ENCODE peak calls at places on chromosome 11, in four cellular contexts. Q is A549, P is K562, X is HepG2. T is an unnamed sample.

GRCh38 chr11:80702264-80702663 is 1261.4 kb upstream of the TENM4 start:
- DNase-seq in Q (no peak), P (no peak), X (no peak), T (no peak)

GRCh38 chr11:105344938-105345337 is 205.4 kb upstream of the CARD18 start:
- DNase-seq in Q (no peak), P (no peak), X (no peak), T (peak; percentile 10)

GRCh38 chr11:6604081-6604626 is 580 bp downstream of the ILK start:
- DNase-seq in Q (peak; percentile 37), P (peak; percentile 29), X (peak; percentile 64), T (peak; percentile 79)

GRCh38 chr11:113103932-113104331 is 142.7 kb downstream of the NCAM1 start:
- DNase-seq in Q (no peak), P (no peak), X (no peak), T (no peak)

GRCh38 chr11:117856252-117856651 is 20.2 kb downstream of the FXYD6 start:
- DNase-seq in Q (no peak), P (no peak), X (no peak), T (no peak)

GRCh38 chr11:31995525-31996123 is 95.2 kb upstream of the RCN1 start:
- DNase-seq in Q (peak; percentile 1), P (no peak), X (no peak), T (peak; percentile 4)

GRCh38 chr11:64934765-64935633 is 694 bp downstream of the GPHA2 start:
- DNase-seq in Q (no peak), P (no peak), X (peak; percentile 67), T (no peak)

GRCh38 chr11:108975641-108976071 is 310.8 kb downstream of the DDX10 start:
- DNase-seq in Q (no peak), P (no peak), X (no peak), T (no peak)

GRCh38 chr11:63667993-63668392 is 3.2 kb downstream of the ATL3 start:
- DNase-seq in Q (peak; percentile 80), P (no peak), X (no peak), T (peak; percentile 74)

GRCh38 chr11:11449327-11449726 is 96.3 kb upstream of the CSNK2A3 start:
- DNase-seq in Q (no peak), P (no peak), X (no peak), T (no peak)

GRCh38 chr11:69496202-69496557 is 14.7 kb downstream of the LINC01488 start:
- DNase-seq in Q (no peak), P (no peak), X (no peak), T (no peak)

GRCh38 chr11:100914415-100914814 is 215.2 kb downstream of the PGR start:
- DNase-seq in Q (no peak), P (no peak), X (no peak), T (no peak)

GRCh38 chr11:10483584-10483983 is 28.5 kb downstream of the AMPD3 start:
- DNase-seq in Q (no peak), P (no peak), X (no peak), T (no peak)

GRCh38 chr11:8219257-8220021 is 44.2 kb downstream of the LMO1 start:
- DNase-seq in Q (peak; percentile 70), P (peak; percentile 72), X (peak; percentile 39), T (peak; percentile 47)

GRCh38 chr11:71228961-71229360 is 23.4 kb downstream of the SHANK2 start:
- DNase-seq in Q (no peak), P (no peak), X (no peak), T (no peak)

GRCh38 chr11:71429701-71430100 is 18.5 kb downstream of the DHCR7 start:
- DNase-seq in Q (no peak), P (no peak), X (no peak), T (no peak)

GRCh38 chr11:85815186-85815911 is 4.4 kb upstream of the SYTL2 start:
- DNase-seq in Q (no peak), P (no peak), X (no peak), T (no peak)

GRCh38 chr11:57566035-57566504 is 1.4 kb downstream of the UBE2L6 start:
- DNase-seq in Q (no peak), P (no peak), X (peak; percentile 46), T (peak; percentile 53)

GRCh38 chr11:1034456-1035295 is 1.8 kb downstream of the MUC6 start:
- DNase-seq in Q (no peak), P (no peak), X (no peak), T (no peak)

GRCh38 chr11:134731562-134731961 is 319.5 kb upstream of the B3GAT1 start:
- DNase-seq in Q (no peak), P (no peak), X (no peak), T (no peak)

GRCh38 chr11:8271106-8271886 is 7.6 kb upstream of the LMO1 start:
- DNase-seq in Q (no peak), P (no peak), X (no peak), T (no peak)

GRCh38 chr11:96102664-96103068 is 178.8 kb upstream of the MTMR2 start:
- DNase-seq in Q (peak; percentile 10), P (peak; percentile 16), X (no peak), T (peak; percentile 55)

GRCh38 chr11:28099715-28100114 is 8.2 kb downstream of the KIF18A start:
- DNase-seq in Q (no peak), P (no peak), X (no peak), T (no peak)

DNA sequence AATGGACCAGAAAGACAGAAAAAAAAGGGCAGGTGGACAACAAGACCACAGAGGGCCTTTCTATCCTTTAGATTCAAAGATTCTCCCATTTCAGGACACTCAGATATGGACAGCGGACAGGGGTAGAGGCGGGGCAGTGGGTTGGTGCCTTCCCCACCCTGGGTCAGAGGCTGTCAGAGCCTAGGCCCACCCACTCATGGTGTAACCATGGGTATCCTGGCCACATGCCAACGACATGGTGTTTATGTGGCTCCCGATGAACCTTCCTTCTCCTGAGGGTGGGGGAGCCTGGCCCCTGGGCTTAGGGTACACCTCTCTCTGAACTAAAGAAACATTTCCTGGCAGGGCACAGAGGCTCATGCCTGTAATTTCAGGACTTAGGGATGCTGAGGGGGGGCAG is 14.3 kb upstream of the P2RY2 start:
- DNase-seq in Q (no peak), P (no peak), X (no peak), T (no peak)
- TF ChIP-seq MYC in Q (no peak), P (no peak), X (no peak), T (no peak)

GRCh38 chr11:110428956-110429613 is 663 bp upstream of the FDX1 start:
- DNase-seq in Q (no peak), P (no peak), X (no peak), T (peak; percentile 9)
- TF ChIP-seq JUN in Q (no peak), P (no peak), X (no peak), T (no peak)

GRCh38 chr11:124915541-124916369 is 3.3 kb upstream of the HEPN1 start:
- DNase-seq in Q (no peak), P (no peak), X (no peak), T (peak; percentile 60)

GRCh38 chr11:124918950-124919349 is at the start of gene HEPN1:
- DNase-seq in Q (no peak), P (no peak), X (no peak), T (no peak)

GRCh38 chr11:124919836-124920755 is 1.0 kb downstream of the HEPN1 start:
- DNase-seq in Q (no peak), P (no peak), X (no peak), T (no peak)

GRCh38 chr11:124916370-124916710 is 2.7 kb upstream of the HEPN1 start:
- DNase-seq in Q (no peak), P (no peak), X (no peak), T (no peak)

GRCh38 chr11:124917115-124917637 is 1.9 kb upstream of the HEPN1 start:
- DNase-seq in Q (no peak), P (no peak), X (peak; percentile 16), T (no peak)
- TF ChIP-seq MYC in Q (no peak), P (no peak), X (no peak), T (no peak)

DNA sequence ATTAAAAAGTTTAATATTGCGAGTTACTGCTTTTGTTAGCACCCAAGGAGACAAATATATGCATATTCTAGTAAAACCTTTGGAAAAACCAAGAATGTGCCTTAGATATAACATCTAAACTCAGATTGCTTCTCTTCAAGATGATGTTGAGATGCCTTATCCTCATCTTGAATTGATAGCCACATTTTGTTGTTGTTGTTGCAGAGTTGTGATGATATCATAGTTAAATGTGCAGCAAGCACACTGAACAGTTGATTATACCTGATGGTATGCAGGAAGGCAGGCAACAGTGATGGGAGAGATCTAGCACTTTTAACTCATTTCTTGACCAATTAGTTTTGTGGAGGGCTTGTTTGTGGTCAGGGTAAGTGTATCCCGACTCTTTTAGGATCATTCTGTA is 48.0 kb downstream of the KDM2A start:
- DNase-seq in Q (no peak), P (no peak), X (no peak), T (peak; percentile 8)
- TF ChIP-seq JUN in Q (no peak), P (no peak), X (no peak), T (no peak)

GRCh38 chr11:2143652-2144548 is 4.7 kb upstream of the IGF2 start:
- DNase-seq in Q (peak; percentile 44), P (no peak), X (no peak), T (no peak)
- TF ChIP-seq MYC in Q (no peak), P (no peak), X (no peak), T (no peak)

GRCh38 chr11:45934580-45935318 is 12.3 kb downstream of the LARGE2 start:
- DNase-seq in Q (no peak), P (no peak), X (no peak), T (no peak)
- TF ChIP-seq JUN in Q (no peak), P (no peak), X (no peak), T (no peak)